ENCODE peak calls at places on chromosomes 12 and 14, in seven cellular contexts. Q is stimulated activated naive CD4-positive, alpha-beta T cell; J is Daoy; B is globus pallidus; Z is T-cell; E is NCI-H69; M is HuH-7.5. L is an unnamed sample.

GRCh38 chr14:103870144-103870876 is 22.9 kb upstream of the PPP1R13B start:
- DNase-seq in M (no peak), Z (no peak), J (no peak), B (no peak), Q (no peak), E (no peak), L (no peak)

GRCh38 chr12:14853966-14854365 is 10.6 kb upstream of the ART4 start:
- DNase-seq in J (no peak), Q (no peak), E (peak; percentile 37), M (no peak), Z (no peak), B (no peak), L (no peak)

GRCh38 chr12:124687695-124688301 is 120.4 kb upstream of the NCOR2 start:
- DNase-seq in J (peak; percentile 29), Z (no peak), E (peak; percentile 70), M (no peak), Q (no peak), B (peak; percentile 63), L (peak; percentile 74)

GRCh38 chr12:67562513-67563287 is 85.8 kb upstream of the DYRK2 start:
- DNase-seq in Q (no peak), M (no peak), B (no peak), J (no peak), E (no peak), Z (no peak), L (no peak)

GRCh38 chr14:54535126-54535525 is 25.4 kb downstream of the CGRRF1 start:
- DNase-seq in B (no peak), Z (no peak), J (no peak), E (no peak), M (no peak), Q (no peak), L (peak; percentile 16)

GRCh38 chr12:54017027-54017788 is 8.4 kb downstream of the HOXC8 start:
- DNase-seq in Z (no peak), J (peak; percentile 59), M (peak; percentile 81), Q (no peak), E (peak; percentile 98), B (no peak), L (no peak)

GRCh38 chr12:114167431-114167830 is 201.3 kb upstream of the RBM19 start:
- DNase-seq in E (no peak), Q (no peak), J (no peak), M (no peak), Z (no peak), B (no peak), L (peak; percentile 34)

GRCh38 chr12:113475451-113476085 is 3.9 kb upstream of the LHX5 start:
- DNase-seq in E (no peak), Z (no peak), B (no peak), Q (no peak), M (no peak), J (no peak), L (no peak)

GRCh38 chr14:52119030-52119429 is 50.2 kb upstream of the NID2 start:
- DNase-seq in B (peak; percentile 94), J (no peak), Q (no peak), E (no peak), Z (no peak), M (peak; percentile 42), L (no peak)

GRCh38 chr12:1093166-1093751 is 102.2 kb downstream of the ERC1 start:
- DNase-seq in M (peak; percentile 9), Z (no peak), E (peak; percentile 76), J (peak; percentile 46), B (peak; percentile 61), Q (peak; percentile 3), L (peak; percentile 67)

GRCh38 chr14:69571449-69571878 is 3.2 kb downstream of the CCDC177 start:
- DNase-seq in M (no peak), Z (no peak), J (no peak), E (no peak), B (no peak), Q (no peak), L (no peak)

GRCh38 chr12:112340983-112341840 is 41.0 kb downstream of the HECTD4 start:
- DNase-seq in Q (no peak), M (no peak), Z (no peak), E (peak; percentile 97), B (no peak), J (no peak), L (no peak)

L was measured in cardiac muscle cell.